ENCODE peak calls at places on chromosomes 1 and 21, in eight cellular contexts. One of them, this sample, is unnamed.

GRCh38 chr1:223621312-223621734 is 44.2 kb downstream of the CAPN8 start:
- ATAC-seq in stimulated activated effector memory CD8-positive, alpha-beta T cell treated with anti-CD3 and anti-CD28 coated beads, Interleukin-12 subunit alpha, Interleukin-12 subunit beta, amount 100 ng/mL, for 72 hours: peak
- ATAC-seq in A549: no peak
- ATAC-seq in naive thymus-derived CD4-positive, alpha-beta T cell: peak
- ATAC-seq in left lung: peak
- ATAC-seq in aorta: no peak
- ATAC-seq in activated CD8-positive, alpha-beta T cell treated with anti-CD3 and anti-CD28 coated beads, Interleukin-2, amount 10 ng/mL, durations not matched to agents 7 days and 5 days: no peak
- ATAC-seq in Right ventricle myocardium inferior: no peak
- ATAC-seq in this sample: no peak

GRCh38 chr1:40773748-40774265 is 9.8 kb upstream of the KCNQ4 start:
- ATAC-seq in stimulated activated effector memory CD8-positive, alpha-beta T cell treated with anti-CD3 and anti-CD28 coated beads, Interleukin-12 subunit alpha, Interleukin-12 subunit beta, amount 100 ng/mL, for 72 hours: peak
- ATAC-seq in A549: no peak
- ATAC-seq in naive thymus-derived CD4-positive, alpha-beta T cell: no peak
- ATAC-seq in left lung: peak
- ATAC-seq in aorta: no peak
- ATAC-seq in activated CD8-positive, alpha-beta T cell treated with anti-CD3 and anti-CD28 coated beads, Interleukin-2, amount 10 ng/mL, durations not matched to agents 7 days and 5 days: no peak
- ATAC-seq in Right ventricle myocardium inferior: no peak
- ATAC-seq in this sample: no peak

GRCh38 chr1:58250587-58250948 is 296.0 kb downstream of the OMA1 start:
- ATAC-seq in stimulated activated effector memory CD8-positive, alpha-beta T cell treated with anti-CD3 and anti-CD28 coated beads, Interleukin-12 subunit alpha, Interleukin-12 subunit beta, amount 100 ng/mL, for 72 hours: no peak
- ATAC-seq in A549: no peak
- ATAC-seq in naive thymus-derived CD4-positive, alpha-beta T cell: no peak
- ATAC-seq in left lung: no peak
- ATAC-seq in aorta: no peak
- ATAC-seq in activated CD8-positive, alpha-beta T cell treated with anti-CD3 and anti-CD28 coated beads, Interleukin-2, amount 10 ng/mL, durations not matched to agents 7 days and 5 days: no peak
- ATAC-seq in Right ventricle myocardium inferior: no peak
- ATAC-seq in this sample: no peak

GRCh38 chr21:28111151-28111619 is 881.5 kb downstream of the LTN1 start:
- ATAC-seq in stimulated activated effector memory CD8-positive, alpha-beta T cell treated with anti-CD3 and anti-CD28 coated beads, Interleukin-12 subunit alpha, Interleukin-12 subunit beta, amount 100 ng/mL, for 72 hours: no peak
- ATAC-seq in A549: no peak
- ATAC-seq in naive thymus-derived CD4-positive, alpha-beta T cell: no peak
- ATAC-seq in left lung: peak
- ATAC-seq in aorta: peak
- ATAC-seq in activated CD8-positive, alpha-beta T cell treated with anti-CD3 and anti-CD28 coated beads, Interleukin-2, amount 10 ng/mL, durations not matched to agents 7 days and 5 days: no peak
- ATAC-seq in Right ventricle myocardium inferior: peak
- ATAC-seq in this sample: no peak

GRCh38 chr1:201460783-201461182 is 8.2 kb downstream of the PHLDA3 start:
- ATAC-seq in stimulated activated effector memory CD8-positive, alpha-beta T cell treated with anti-CD3 and anti-CD28 coated beads, Interleukin-12 subunit alpha, Interleukin-12 subunit beta, amount 100 ng/mL, for 72 hours: no peak
- ATAC-seq in A549: no peak
- ATAC-seq in naive thymus-derived CD4-positive, alpha-beta T cell: no peak
- ATAC-seq in left lung: no peak
- ATAC-seq in aorta: no peak
- ATAC-seq in activated CD8-positive, alpha-beta T cell treated with anti-CD3 and anti-CD28 coated beads, Interleukin-2, amount 10 ng/mL, durations not matched to agents 7 days and 5 days: no peak
- ATAC-seq in Right ventricle myocardium inferior: no peak
- ATAC-seq in this sample: no peak

GRCh38 chr21:33011462-33011861 is 14.3 kb upstream of the OLIG2 start:
- ATAC-seq in stimulated activated effector memory CD8-positive, alpha-beta T cell treated with anti-CD3 and anti-CD28 coated beads, Interleukin-12 subunit alpha, Interleukin-12 subunit beta, amount 100 ng/mL, for 72 hours: no peak
- ATAC-seq in A549: peak
- ATAC-seq in naive thymus-derived CD4-positive, alpha-beta T cell: peak
- ATAC-seq in left lung: peak
- ATAC-seq in aorta: no peak
- ATAC-seq in activated CD8-positive, alpha-beta T cell treated with anti-CD3 and anti-CD28 coated beads, Interleukin-2, amount 10 ng/mL, durations not matched to agents 7 days and 5 days: no peak
- ATAC-seq in Right ventricle myocardium inferior: no peak
- ATAC-seq in this sample: no peak

GRCh38 chr1:85566890-85567289 is 13.7 kb upstream of the CCN1 start:
- ATAC-seq in stimulated activated effector memory CD8-positive, alpha-beta T cell treated with anti-CD3 and anti-CD28 coated beads, Interleukin-12 subunit alpha, Interleukin-12 subunit beta, amount 100 ng/mL, for 72 hours: peak
- ATAC-seq in A549: no peak
- ATAC-seq in naive thymus-derived CD4-positive, alpha-beta T cell: no peak
- ATAC-seq in left lung: no peak
- ATAC-seq in aorta: no peak
- ATAC-seq in activated CD8-positive, alpha-beta T cell treated with anti-CD3 and anti-CD28 coated beads, Interleukin-2, amount 10 ng/mL, durations not matched to agents 7 days and 5 days: no peak
- ATAC-seq in Right ventricle myocardium inferior: no peak
- ATAC-seq in this sample: peak

GRCh38 chr21:34820051-34820450 is 151.3 kb downstream of the CLIC6 start:
- ATAC-seq in stimulated activated effector memory CD8-positive, alpha-beta T cell treated with anti-CD3 and anti-CD28 coated beads, Interleukin-12 subunit alpha, Interleukin-12 subunit beta, amount 100 ng/mL, for 72 hours: no peak
- ATAC-seq in A549: no peak
- ATAC-seq in naive thymus-derived CD4-positive, alpha-beta T cell: peak
- ATAC-seq in left lung: peak
- ATAC-seq in aorta: no peak
- ATAC-seq in activated CD8-positive, alpha-beta T cell treated with anti-CD3 and anti-CD28 coated beads, Interleukin-2, amount 10 ng/mL, durations not matched to agents 7 days and 5 days: no peak
- ATAC-seq in Right ventricle myocardium inferior: no peak
- ATAC-seq in this sample: no peak

GRCh38 chr1:160227045-160227444 is 21.9 kb downstream of the PEA15 start:
- ATAC-seq in stimulated activated effector memory CD8-positive, alpha-beta T cell treated with anti-CD3 and anti-CD28 coated beads, Interleukin-12 subunit alpha, Interleukin-12 subunit beta, amount 100 ng/mL, for 72 hours: no peak
- ATAC-seq in A549: no peak
- ATAC-seq in naive thymus-derived CD4-positive, alpha-beta T cell: no peak
- ATAC-seq in left lung: peak
- ATAC-seq in aorta: no peak
- ATAC-seq in activated CD8-positive, alpha-beta T cell treated with anti-CD3 and anti-CD28 coated beads, Interleukin-2, amount 10 ng/mL, durations not matched to agents 7 days and 5 days: no peak
- ATAC-seq in Right ventricle myocardium inferior: no peak
- ATAC-seq in this sample: no peak

GRCh38 chr1:180387413-180387812 is 115.0 kb downstream of the ACBD6 start:
- ATAC-seq in stimulated activated effector memory CD8-positive, alpha-beta T cell treated with anti-CD3 and anti-CD28 coated beads, Interleukin-12 subunit alpha, Interleukin-12 subunit beta, amount 100 ng/mL, for 72 hours: peak
- ATAC-seq in A549: no peak
- ATAC-seq in naive thymus-derived CD4-positive, alpha-beta T cell: no peak
- ATAC-seq in left lung: no peak
- ATAC-seq in aorta: no peak
- ATAC-seq in activated CD8-positive, alpha-beta T cell treated with anti-CD3 and anti-CD28 coated beads, Interleukin-2, amount 10 ng/mL, durations not matched to agents 7 days and 5 days: no peak
- ATAC-seq in Right ventricle myocardium inferior: no peak
- ATAC-seq in this sample: no peak

GRCh38 chr1:19179597-19180271 is 30.3 kb downstream of the UBR4 start:
- ATAC-seq in stimulated activated effector memory CD8-positive, alpha-beta T cell treated with anti-CD3 and anti-CD28 coated beads, Interleukin-12 subunit alpha, Interleukin-12 subunit beta, amount 100 ng/mL, for 72 hours: no peak
- ATAC-seq in A549: peak
- ATAC-seq in naive thymus-derived CD4-positive, alpha-beta T cell: peak
- ATAC-seq in left lung: peak
- ATAC-seq in aorta: no peak
- ATAC-seq in activated CD8-positive, alpha-beta T cell treated with anti-CD3 and anti-CD28 coated beads, Interleukin-2, amount 10 ng/mL, durations not matched to agents 7 days and 5 days: peak
- ATAC-seq in Right ventricle myocardium inferior: no peak
- ATAC-seq in this sample: peak

GRCh38 chr1:86914635-86914997 is at the start of gene HS2ST1:
- ATAC-seq in stimulated activated effector memory CD8-positive, alpha-beta T cell treated with anti-CD3 and anti-CD28 coated beads, Interleukin-12 subunit alpha, Interleukin-12 subunit beta, amount 100 ng/mL, for 72 hours: peak
- ATAC-seq in A549: peak
- ATAC-seq in naive thymus-derived CD4-positive, alpha-beta T cell: no peak
- ATAC-seq in left lung: peak
- ATAC-seq in aorta: no peak
- ATAC-seq in activated CD8-positive, alpha-beta T cell treated with anti-CD3 and anti-CD28 coated beads, Interleukin-2, amount 10 ng/mL, durations not matched to agents 7 days and 5 days: peak
- ATAC-seq in Right ventricle myocardium inferior: no peak
- ATAC-seq in this sample: no peak

GRCh38 chr21:43849532-43850299 is 15.3 kb upstream of the AGPAT3 start:
- ATAC-seq in stimulated activated effector memory CD8-positive, alpha-beta T cell treated with anti-CD3 and anti-CD28 coated beads, Interleukin-12 subunit alpha, Interleukin-12 subunit beta, amount 100 ng/mL, for 72 hours: no peak
- ATAC-seq in A549: no peak
- ATAC-seq in naive thymus-derived CD4-positive, alpha-beta T cell: no peak
- ATAC-seq in left lung: peak
- ATAC-seq in aorta: no peak
- ATAC-seq in activated CD8-positive, alpha-beta T cell treated with anti-CD3 and anti-CD28 coated beads, Interleukin-2, amount 10 ng/mL, durations not matched to agents 7 days and 5 days: no peak
- ATAC-seq in Right ventricle myocardium inferior: no peak
- ATAC-seq in this sample: no peak

GRCh38 chr1:96365596-96365995 is 356.0 kb upstream of the PTBP2 start:
- ATAC-seq in stimulated activated effector memory CD8-positive, alpha-beta T cell treated with anti-CD3 and anti-CD28 coated beads, Interleukin-12 subunit alpha, Interleukin-12 subunit beta, amount 100 ng/mL, for 72 hours: no peak
- ATAC-seq in A549: no peak
- ATAC-seq in naive thymus-derived CD4-positive, alpha-beta T cell: no peak
- ATAC-seq in left lung: no peak
- ATAC-seq in aorta: no peak
- ATAC-seq in activated CD8-positive, alpha-beta T cell treated with anti-CD3 and anti-CD28 coated beads, Interleukin-2, amount 10 ng/mL, durations not matched to agents 7 days and 5 days: no peak
- ATAC-seq in Right ventricle myocardium inferior: no peak
- ATAC-seq in this sample: no peak

GRCh38 chr1:88736633-88737248 is 52.7 kb downstream of the PKN2 start:
- ATAC-seq in stimulated activated effector memory CD8-positive, alpha-beta T cell treated with anti-CD3 and anti-CD28 coated beads, Interleukin-12 subunit alpha, Interleukin-12 subunit beta, amount 100 ng/mL, for 72 hours: peak
- ATAC-seq in A549: peak
- ATAC-seq in naive thymus-derived CD4-positive, alpha-beta T cell: peak
- ATAC-seq in left lung: peak
- ATAC-seq in aorta: peak
- ATAC-seq in activated CD8-positive, alpha-beta T cell treated with anti-CD3 and anti-CD28 coated beads, Interleukin-2, amount 10 ng/mL, durations not matched to agents 7 days and 5 days: peak
- ATAC-seq in Right ventricle myocardium inferior: peak
- ATAC-seq in this sample: no peak

GRCh38 chr21:45339430-45340405 is 52.0 kb upstream of the POFUT2 start:
- ATAC-seq in stimulated activated effector memory CD8-positive, alpha-beta T cell treated with anti-CD3 and anti-CD28 coated beads, Interleukin-12 subunit alpha, Interleukin-12 subunit beta, amount 100 ng/mL, for 72 hours: peak
- ATAC-seq in A549: no peak
- ATAC-seq in naive thymus-derived CD4-positive, alpha-beta T cell: no peak
- ATAC-seq in left lung: no peak
- ATAC-seq in aorta: no peak
- ATAC-seq in activated CD8-positive, alpha-beta T cell treated with anti-CD3 and anti-CD28 coated beads, Interleukin-2, amount 10 ng/mL, durations not matched to agents 7 days and 5 days: no peak
- ATAC-seq in Right ventricle myocardium inferior: peak
- ATAC-seq in this sample: peak

GRCh38 chr21:45309069-45309521 is 21.4 kb upstream of the POFUT2 start:
- ATAC-seq in stimulated activated effector memory CD8-positive, alpha-beta T cell treated with anti-CD3 and anti-CD28 coated beads, Interleukin-12 subunit alpha, Interleukin-12 subunit beta, amount 100 ng/mL, for 72 hours: peak
- ATAC-seq in A549: peak
- ATAC-seq in naive thymus-derived CD4-positive, alpha-beta T cell: peak
- ATAC-seq in left lung: peak
- ATAC-seq in aorta: peak
- ATAC-seq in activated CD8-positive, alpha-beta T cell treated with anti-CD3 and anti-CD28 coated beads, Interleukin-2, amount 10 ng/mL, durations not matched to agents 7 days and 5 days: peak
- ATAC-seq in Right ventricle myocardium inferior: no peak
- ATAC-seq in this sample: no peak

GRCh38 chr1:41347276-41347675 is 14.0 kb upstream of the FOXO6 start:
- ATAC-seq in stimulated activated effector memory CD8-positive, alpha-beta T cell treated with anti-CD3 and anti-CD28 coated beads, Interleukin-12 subunit alpha, Interleukin-12 subunit beta, amount 100 ng/mL, for 72 hours: no peak
- ATAC-seq in A549: no peak
- ATAC-seq in naive thymus-derived CD4-positive, alpha-beta T cell: no peak
- ATAC-seq in left lung: no peak
- ATAC-seq in aorta: no peak
- ATAC-seq in activated CD8-positive, alpha-beta T cell treated with anti-CD3 and anti-CD28 coated beads, Interleukin-2, amount 10 ng/mL, durations not matched to agents 7 days and 5 days: no peak
- ATAC-seq in Right ventricle myocardium inferior: no peak
- ATAC-seq in this sample: no peak

GRCh38 chr1:178093958-178094751 is at the start of gene RASAL2:
- ATAC-seq in stimulated activated effector memory CD8-positive, alpha-beta T cell treated with anti-CD3 and anti-CD28 coated beads, Interleukin-12 subunit alpha, Interleukin-12 subunit beta, amount 100 ng/mL, for 72 hours: peak
- ATAC-seq in A549: peak
- ATAC-seq in naive thymus-derived CD4-positive, alpha-beta T cell: peak
- ATAC-seq in left lung: peak
- ATAC-seq in aorta: peak
- ATAC-seq in activated CD8-positive, alpha-beta T cell treated with anti-CD3 and anti-CD28 coated beads, Interleukin-2, amount 10 ng/mL, durations not matched to agents 7 days and 5 days: peak
- ATAC-seq in Right ventricle myocardium inferior: peak
- ATAC-seq in this sample: peak

GRCh38 chr1:14980801-14981200 is 172.7 kb upstream of the TMEM51 start:
- ATAC-seq in stimulated activated effector memory CD8-positive, alpha-beta T cell treated with anti-CD3 and anti-CD28 coated beads, Interleukin-12 subunit alpha, Interleukin-12 subunit beta, amount 100 ng/mL, for 72 hours: no peak
- ATAC-seq in A549: no peak
- ATAC-seq in naive thymus-derived CD4-positive, alpha-beta T cell: no peak
- ATAC-seq in left lung: no peak
- ATAC-seq in aorta: no peak
- ATAC-seq in activated CD8-positive, alpha-beta T cell treated with anti-CD3 and anti-CD28 coated beads, Interleukin-2, amount 10 ng/mL, durations not matched to agents 7 days and 5 days: no peak
- ATAC-seq in Right ventricle myocardium inferior: no peak
- ATAC-seq in this sample: no peak

This sample was measured in activated CD4-positive, CD25-positive, alpha-beta regulatory T cell treated with anti-CD3 and anti-CD28 coated beads, Interleukin-2, amount 50 U/mL, for 24 hours.